ENCODE peak calls at places on chromosomes 2 and 18, in four cellular contexts. X, Y, P and N are unnamed samples.

GRCh38 chr2:108029912-108030311 is 43.6 kb downstream of the SLC5A7 start:
- DNase-seq in X (no peak), Y (no peak), P (no peak), N (no peak)

GRCh38 chr18:58507881-58508280 is 121.0 kb downstream of the ALPK2 start:
- DNase-seq in X (no peak), Y (no peak), P (no peak), N (no peak)

GRCh38 chr2:100731535-100731981 is 88.4 kb upstream of the NPAS2 start:
- DNase-seq in X (no peak), Y (no peak), P (no peak), N (peak; percentile 75)

GRCh38 chr2:60321816-60322215 is 231.6 kb downstream of the BCL11A start:
- DNase-seq in X (no peak), Y (no peak), P (no peak), N (no peak)

GRCh38 chr18:34222396-34223163 is 2.1 kb downstream of the NOL4 start:
- DNase-seq in X (no peak), Y (peak; percentile 82), P (peak; percentile 80), N (no peak)

GRCh38 chr2:69615078-69615630 is 28.4 kb downstream of the AAK1 start:
- DNase-seq in X (no peak), Y (no peak), P (no peak), N (no peak)

GRCh38 chr2:70516596-70516995 is 37.0 kb downstream of the TGFA start:
- DNase-seq in X (no peak), Y (no peak), P (no peak), N (no peak)

GRCh38 chr2:205024822-205025518 is 479.7 kb downstream of the PARD3B start:
- DNase-seq in X (no peak), Y (peak; percentile 50), P (no peak), N (peak; percentile 98)

GRCh38 chr2:79437416-79438281 is 75.2 kb upstream of the CTNNA2 start:
- DNase-seq in X (no peak), Y (peak; percentile 23), P (no peak), N (no peak)

GRCh38 chr18:44627245-44627644 is 53.4 kb upstream of the SETBP1 start:
- DNase-seq in X (no peak), Y (peak; percentile 45), P (no peak), N (peak; percentile 1)

GRCh38 chr2:102367331-102367971 is 11.9 kb downstream of the IL18R1 start:
- DNase-seq in X (no peak), Y (no peak), P (no peak), N (no peak)

GRCh38 chr18:5196253-5197031 is 615 bp downstream of the AKAIN1 start:
- DNase-seq in X (no peak), Y (peak; percentile 44), P (peak; percentile 60), N (no peak)

GRCh38 chr2:3968736-3969135 is 265.4 kb downstream of the DCDC2C start:
- DNase-seq in X (no peak), Y (no peak), P (no peak), N (no peak)

GRCh38 chr2:203706403-203706802 is at the start of gene CD28:
- DNase-seq in X (no peak), Y (no peak), P (no peak), N (no peak)

GRCh38 chr2:152304845-152305244 is 30.1 kb upstream of the FMNL2 start:
- DNase-seq in X (no peak), Y (no peak), P (no peak), N (no peak)

GRCh38 chr2:118264591-118264990 is 176.3 kb downstream of the INSIG2 start:
- DNase-seq in X (no peak), Y (no peak), P (no peak), N (no peak)

GRCh38 chr2:40554665-40555294 is 102.9 kb upstream of the SLC8A1 start:
- DNase-seq in X (peak; percentile 21), Y (peak; percentile 76), P (peak; percentile 66), N (peak; percentile 38)

GRCh38 chr2:204486855-204487254 is 58.4 kb upstream of the PARD3B start:
- DNase-seq in X (no peak), Y (no peak), P (no peak), N (peak; percentile 64)

GRCh38 chr2:119435148-119435952 is 3.7 kb downstream of the TMEM37 start:
- DNase-seq in X (no peak), Y (no peak), P (peak; percentile 8), N (no peak)

GRCh38 chr2:213238753-213239591 is 45.3 kb upstream of the SPAG16 start:
- DNase-seq in X (no peak), Y (no peak), P (no peak), N (peak; percentile 86)

GRCh38 chr2:213243189-213244044 is 40.8 kb upstream of the SPAG16 start:
- DNase-seq in X (no peak), Y (no peak), P (no peak), N (no peak)

GRCh38 chr2:213237787-213238186 is 46.5 kb upstream of the SPAG16 start:
- DNase-seq in X (no peak), Y (no peak), P (no peak), N (no peak)

GRCh38 chr2:213242653-213243052 is 41.6 kb upstream of the SPAG16 start:
- DNase-seq in X (no peak), Y (no peak), P (no peak), N (no peak)

DNA sequence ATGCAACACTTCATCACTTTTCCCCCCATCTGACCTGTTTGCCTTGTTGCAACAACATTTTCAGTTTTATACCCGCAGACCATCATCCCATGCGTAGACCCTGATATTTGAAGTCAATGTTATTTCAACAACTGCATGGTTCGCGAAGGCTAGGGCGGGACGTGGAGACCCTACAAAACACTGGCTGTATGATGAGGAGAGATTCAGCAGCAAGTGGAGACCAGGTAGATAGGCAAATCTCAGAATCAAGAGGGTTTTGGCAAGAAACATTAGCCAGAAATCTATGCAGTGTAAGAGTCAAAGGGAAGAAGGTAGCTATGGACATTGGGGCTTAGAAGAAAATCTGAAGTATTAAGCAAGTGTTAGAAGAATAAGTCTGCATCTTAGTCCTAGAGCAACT is 42.4 kb upstream of the SPAG16 start:
- DNase-seq in X (no peak), Y (no peak), P (no peak), N (no peak)
- H3K56ac ChIP-seq in X (no peak overlapping the region), Y (no peak overlapping the region), P (no peak overlapping the region), N (no peak overlapping the region)

GRCh38 chr18:41486581-41486980 is 468.5 kb upstream of the PIK3C3 start:
- DNase-seq in X (no peak), Y (peak; percentile 72), P (no peak), N (no peak)
- H3K56ac ChIP-seq in X (no peak overlapping the region), Y (no peak overlapping the region), P (no peak overlapping the region), N (no peak overlapping the region)

GRCh38 chr2:30034052-30034775 is 112.6 kb upstream of the YPEL5 start:
- DNase-seq in X (no peak), Y (no peak), P (no peak), N (no peak)
- H3K56ac ChIP-seq in X (no peak overlapping the region), Y (no peak overlapping the region), P (no peak overlapping the region), N (no peak overlapping the region)

GRCh38 chr2:159759577-159759976 is 38.4 kb downstream of the CD302 start:
- DNase-seq in X (no peak), Y (no peak), P (no peak), N (no peak)
- H3K56ac ChIP-seq in X (no peak overlapping the region), Y (no peak overlapping the region), P (no peak overlapping the region), N (no peak overlapping the region)

GRCh38 chr2:232522014-232522854 is 2.0 kb downstream of the PRSS56 start:
- DNase-seq in X (no peak), Y (no peak), P (peak; percentile 65), N (no peak)
- H3K56ac ChIP-seq in X (no peak overlapping the region), Y (no peak overlapping the region), P (no peak overlapping the region), N (no peak overlapping the region)

GRCh38 chr2:239168575-239168974 is 232.2 kb downstream of the HDAC4 start:
- DNase-seq in X (no peak), Y (no peak), P (no peak), N (no peak)

GRCh38 chr2:239175181-239175580 is 225.6 kb downstream of the HDAC4 start:
- DNase-seq in X (no peak), Y (no peak), P (no peak), N (no peak)

GRCh38 chr2:239169311-239170048 is 231.3 kb downstream of the HDAC4 start:
- DNase-seq in X (no peak), Y (peak; percentile 19), P (no peak), N (no peak)

GRCh38 chr2:239173301-239173700 is 227.5 kb downstream of the HDAC4 start:
- DNase-seq in X (no peak), Y (no peak), P (no peak), N (no peak)

DNA sequence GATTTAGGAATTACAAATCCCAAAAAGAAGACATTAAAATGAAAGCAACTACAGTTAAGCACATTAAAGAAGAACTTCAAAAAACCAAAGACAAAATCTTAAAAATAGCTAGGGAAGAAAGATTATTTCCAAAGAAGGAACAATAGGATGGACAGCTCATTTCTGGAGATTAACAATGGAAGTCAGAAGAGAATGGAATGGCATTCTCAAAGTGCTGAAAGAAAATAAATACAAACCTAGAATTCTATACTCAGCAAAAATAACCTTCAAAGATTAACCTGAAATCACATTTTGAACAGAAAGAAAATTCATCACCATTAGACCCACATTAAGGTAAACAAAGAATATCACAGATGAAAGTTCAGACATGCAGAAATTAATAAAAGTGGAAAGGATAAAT is 229.2 kb downstream of the HDAC4 start:
- DNase-seq in X (no peak), Y (no peak), P (no peak), N (no peak)
- H3K56ac ChIP-seq in X (no peak overlapping the region), Y (no peak overlapping the region), P (no peak overlapping the region), N (no peak overlapping the region)

DNA sequence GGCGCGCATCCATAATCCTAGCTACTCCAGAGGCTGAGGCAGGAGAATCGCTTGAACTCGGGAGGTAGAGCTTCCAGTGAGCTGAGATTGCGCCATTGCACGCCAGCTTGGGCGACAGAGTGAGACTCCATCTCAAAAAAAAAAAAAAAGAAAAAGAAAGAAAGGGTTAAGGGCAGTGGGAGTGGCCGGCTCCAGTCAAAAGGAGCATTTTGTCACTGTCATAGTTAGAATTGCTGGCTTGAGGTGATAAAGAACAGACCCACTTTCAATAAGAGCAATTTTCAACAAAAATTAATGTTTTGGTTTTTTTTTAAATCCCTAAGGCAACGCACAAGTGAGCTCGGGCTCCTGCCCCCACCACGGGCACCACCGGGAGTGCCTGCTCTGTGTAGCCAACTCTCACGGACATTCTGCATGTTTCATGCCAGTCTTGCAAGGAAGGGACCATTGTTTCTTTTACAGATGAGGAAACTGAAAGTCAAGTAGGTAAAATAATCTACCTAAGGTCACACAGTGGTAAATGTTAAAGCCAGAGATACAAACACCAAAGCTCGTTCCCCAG is 8.5 kb downstream of the CIB4 start:
- DNase-seq in X (no peak), Y (no peak), P (no peak), N (no peak)
- H3K56ac ChIP-seq in X (no peak overlapping the region), Y (no peak overlapping the region), P (no peak overlapping the region), N (no peak overlapping the region)

GRCh38 chr18:73947180-73947989 is 200.2 kb downstream of the FBXO15 start:
- DNase-seq in X (no peak), Y (no peak), P (no peak), N (peak; percentile 19)
- H3K56ac ChIP-seq in X (no peak overlapping the region), Y (no peak overlapping the region), P (no peak overlapping the region), N (no peak overlapping the region)

GRCh38 chr2:200077210-200077650 is 121.8 kb downstream of the MAIP1 start:
- DNase-seq in X (no peak), Y (no peak), P (no peak), N (peak; percentile 95)
- H3K56ac ChIP-seq in X (no peak overlapping the region), Y (peak overlapping the region; percentile 6), P (no peak overlapping the region), N (no peak overlapping the region)